ENCODE peak calls at places on chromosomes 12 and 14, in five cellular contexts. T is CD8-positive, alpha-beta T cell; J is cardiac muscle cell; U is A549; S is tibial artery. Q is an unnamed sample.
A peak's percentile ranks its signal among the peaks of the same experiment; 100 is the strongest.

GRCh38 chr14:56216631-56217379 is 98.6 kb downstream of the PELI2 start:
- DNase-seq in T (no peak), J (peak; percentile 66), U (no peak), S (no peak), Q (peak; percentile 15)

GRCh38 chr12:80216890-80217559 is 117.7 kb downstream of the OTOGL start:
- DNase-seq in T (no peak), J (no peak), U (no peak), S (no peak), Q (no peak)

GRCh38 chr14:33393155-33393894 is 454.6 kb downstream of the NPAS3 start:
- DNase-seq in T (no peak), J (peak; percentile 10), U (no peak), S (no peak), Q (no peak)

GRCh38 chr12:26118356-26118755 is 6.5 kb downstream of the BHLHE41 start:
- DNase-seq in T (no peak), J (no peak), U (no peak), S (no peak), Q (no peak)

GRCh38 chr12:15631007-15631715 is 158.0 kb downstream of the EPS8 start:
- DNase-seq in T (no peak), J (no peak), U (no peak), S (no peak), Q (no peak)

GRCh38 chr14:103284574-103285467 is 49.2 kb upstream of the EIF5 start:
- DNase-seq in T (no peak), J (peak; percentile 41), U (no peak), S (no peak), Q (no peak)

GRCh38 chr12:115946867-115947695 is 330.4 kb downstream of the MED13L start:
- DNase-seq in T (no peak), J (no peak), U (no peak), S (no peak), Q (no peak)

GRCh38 chr12:19710811-19711793 is 271.8 kb downstream of the AEBP2 start:
- DNase-seq in T (no peak), J (no peak), U (peak; percentile 13), S (peak; percentile 93), Q (no peak)

GRCh38 chr12:88339966-88340365 is 197.9 kb downstream of the TMTC3 start:
- DNase-seq in T (no peak), J (no peak), U (no peak), S (no peak), Q (no peak)

GRCh38 chr14:76446486-76446885 is 70.5 kb downstream of the ESRRB start:
- DNase-seq in T (no peak), J (no peak), U (no peak), S (no peak), Q (no peak)
- H3K27ac ChIP-seq in T (no peak overlapping the region), J (no peak overlapping the region), U (no peak overlapping the region), S (no peak overlapping the region), Q (no peak overlapping the region)

GRCh38 chr12:52580496-52580895 is 6.9 kb upstream of the KRT74 start:
- DNase-seq in T (no peak), J (no peak), U (no peak), S (peak; percentile 37), Q (no peak)
- H3K27ac ChIP-seq in T (no peak overlapping the region), J (no peak overlapping the region), U (peak overlapping the region; percentile 82), S (no peak overlapping the region), Q (no peak overlapping the region)

DNA sequence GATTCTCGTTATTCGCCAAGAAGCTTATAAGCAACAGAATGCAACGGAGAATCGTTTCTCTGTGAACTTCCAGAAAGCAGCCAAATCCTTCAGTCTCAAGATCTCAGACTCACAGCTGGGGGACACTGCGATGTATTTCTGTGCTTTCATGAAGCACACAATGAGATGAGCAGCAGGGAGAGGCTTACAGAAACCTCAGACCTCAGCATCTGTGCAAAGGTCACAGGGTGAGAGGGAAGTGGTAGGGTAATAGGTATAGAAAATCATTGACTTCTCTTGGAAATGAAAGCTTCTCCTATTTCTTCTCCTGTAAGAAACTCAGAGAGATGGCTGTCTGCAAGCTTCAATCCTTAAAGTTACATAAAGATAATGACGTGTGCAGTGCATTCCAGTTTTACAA is 316.6 kb downstream of the DAD1 start:
- DNase-seq in T (no peak), J (no peak), U (no peak), S (no peak), Q (no peak)
- H3K27ac ChIP-seq in T (no peak overlapping the region), J (no peak overlapping the region), U (no peak overlapping the region), S (no peak overlapping the region), Q (no peak overlapping the region)

GRCh38 chr14:76926521-76927251 is 100.5 kb downstream of the LRRC74A start:
- DNase-seq in T (peak; percentile 21), J (peak; percentile 79), U (no peak), S (peak; percentile 77), Q (no peak)
- H3K27ac ChIP-seq in T (peak overlapping the region; percentile 25), J (no peak overlapping the region), U (peak overlapping the region; percentile 62), S (no peak overlapping the region), Q (no peak overlapping the region)

GRCh38 chr12:120696599-120696998 is 9.7 kb downstream of the MLEC start:
- DNase-seq in T (no peak), J (no peak), U (no peak), S (no peak), Q (no peak)
- H3K27ac ChIP-seq in T (no peak overlapping the region), J (no peak overlapping the region), U (no peak overlapping the region), S (no peak overlapping the region), Q (no peak overlapping the region)

GRCh38 chr12:98438826-98439225 is 76.6 kb upstream of the TMPO start:
- DNase-seq in T (no peak), J (peak; percentile 48), U (no peak), S (no peak), Q (no peak)
- H3K27ac ChIP-seq in T (no peak overlapping the region), J (no peak overlapping the region), U (peak overlapping the region; percentile 76), S (no peak overlapping the region), Q (no peak overlapping the region)

DNA sequence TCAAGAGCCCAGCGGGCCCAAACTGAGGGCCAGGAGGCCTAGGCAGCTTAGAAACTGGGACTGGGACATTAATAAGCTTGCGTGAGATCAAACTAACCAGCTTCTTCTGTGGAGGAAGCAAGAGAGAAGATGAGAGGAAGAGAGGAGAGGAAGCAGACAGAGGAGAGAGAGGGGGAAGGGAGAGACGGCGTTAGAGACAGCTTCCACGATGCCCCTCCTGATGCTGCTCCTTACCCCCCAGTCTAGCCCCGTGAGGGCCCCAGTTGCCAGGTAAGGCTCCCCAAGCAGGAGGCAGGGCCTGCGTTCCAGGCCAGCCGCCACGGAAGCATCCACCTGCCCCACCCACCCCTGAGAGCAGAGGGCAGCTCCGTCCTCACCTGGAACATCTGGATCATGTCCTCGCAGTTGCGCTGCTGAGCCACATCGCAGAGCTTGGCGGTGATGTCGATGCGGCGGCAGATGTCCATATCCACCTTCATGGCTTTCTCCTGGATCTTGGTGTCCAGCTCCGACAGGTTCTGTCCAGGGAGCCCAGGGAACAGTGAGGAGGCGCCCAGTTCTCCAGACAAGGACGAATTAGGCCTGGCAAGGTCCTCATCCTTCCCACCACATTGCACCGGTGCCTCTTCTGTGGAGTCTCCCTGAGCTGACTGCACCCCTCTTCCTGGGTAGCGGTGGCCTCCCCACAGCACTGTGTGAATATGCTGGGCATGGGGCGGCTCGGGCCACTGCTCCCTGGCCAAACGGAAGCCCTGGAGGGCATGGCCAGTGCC is 6.3 kb downstream of the IFFO1 start:
- DNase-seq in T (no peak), J (no peak), U (no peak), S (no peak), Q (no peak)
- H3K27ac ChIP-seq in T (no peak overlapping the region), J (no peak overlapping the region), U (peak overlapping the region; percentile 79), S (peak overlapping the region; percentile 88), Q (peak overlapping the region; percentile 88)

GRCh38 chr12:77377622-77378021 is 312.3 kb upstream of the E2F7 start:
- DNase-seq in T (no peak), J (no peak), U (no peak), S (no peak), Q (no peak)

GRCh38 chr12:77372469-77372868 is 307.1 kb upstream of the E2F7 start:
- DNase-seq in T (no peak), J (no peak), U (no peak), S (no peak), Q (no peak)

GRCh38 chr12:77372026-77372425 is 306.7 kb upstream of the E2F7 start:
- DNase-seq in T (no peak), J (no peak), U (no peak), S (no peak), Q (no peak)

GRCh38 chr12:77374687-77375086 is 309.3 kb upstream of the E2F7 start:
- DNase-seq in T (no peak), J (no peak), U (no peak), S (no peak), Q (no peak)

GRCh38 chr12:77377116-77377515 is 311.7 kb upstream of the E2F7 start:
- DNase-seq in T (no peak), J (peak; percentile 76), U (no peak), S (no peak), Q (no peak)
- H3K27ac ChIP-seq in T (no peak overlapping the region), J (no peak overlapping the region), U (no peak overlapping the region), S (no peak overlapping the region), Q (no peak overlapping the region)

DNA sequence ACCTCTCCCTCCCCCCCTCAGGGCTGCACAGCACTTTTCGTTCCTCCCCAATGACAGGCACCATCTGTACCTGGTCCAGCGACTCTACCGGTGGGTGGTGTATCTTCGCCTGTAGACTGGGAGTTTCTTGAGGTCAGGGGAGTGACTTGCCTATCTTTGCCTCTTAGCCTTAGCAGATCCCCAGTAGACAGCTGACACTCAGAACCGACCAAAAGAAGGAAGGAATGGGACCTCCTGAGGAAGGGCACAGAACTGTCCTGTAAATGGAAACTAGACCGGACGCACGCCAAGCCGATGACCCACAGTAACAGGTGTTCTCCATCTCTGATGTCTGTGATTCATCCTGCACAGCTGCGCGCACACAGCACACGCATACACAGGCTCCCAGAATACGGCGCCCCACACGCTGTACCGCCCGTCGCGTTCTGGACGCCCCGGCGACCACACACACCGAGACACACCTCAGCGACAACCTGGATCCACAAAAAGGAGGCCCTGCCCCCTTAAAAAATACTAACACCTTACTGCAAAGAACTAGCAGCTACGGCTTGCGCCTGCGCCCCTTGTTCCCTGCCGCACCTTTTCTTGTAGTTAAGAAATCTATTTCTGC is 673 bp upstream of the TTC9 start:
- DNase-seq in T (no peak), J (peak; percentile 22), U (peak; percentile 61), S (no peak), Q (no peak)
- H3K27ac ChIP-seq in T (peak overlapping the region; percentile 26), J (no peak overlapping the region), U (peak overlapping the region; percentile 92), S (no peak overlapping the region), Q (no peak overlapping the region)

GRCh38 chr14:35240233-35240632 is 51.9 kb upstream of the PSMA6 start:
- DNase-seq in T (no peak), J (no peak), U (no peak), S (no peak), Q (no peak)

GRCh38 chr14:35236806-35237205 is 55.4 kb upstream of the PSMA6 start:
- DNase-seq in T (no peak), J (no peak), U (no peak), S (no peak), Q (no peak)

GRCh38 chr14:35231207-35231755 is 60.9 kb upstream of the PSMA6 start:
- DNase-seq in T (no peak), J (no peak), U (no peak), S (no peak), Q (no peak)

GRCh38 chr14:35234007-35234406 is 58.2 kb upstream of the PSMA6 start:
- DNase-seq in T (no peak), J (peak; percentile 55), U (no peak), S (no peak), Q (no peak)

GRCh38 chr14:35235840-35236239 is 56.3 kb upstream of the PSMA6 start:
- DNase-seq in T (no peak), J (no peak), U (no peak), S (no peak), Q (no peak)
- H3K27ac ChIP-seq in T (no peak overlapping the region), J (no peak overlapping the region), U (no peak overlapping the region), S (no peak overlapping the region), Q (no peak overlapping the region)

Q was measured in substantia nigra.